ENCODE peak calls at places on chromosomes 11 and 22, in ten cellular contexts. C, Q, A, T, S, F, J, U, X and W are unnamed samples.

GRCh38 chr11:85718991-85719807 is 33.2 kb upstream of the CCDC89 start:
- DNase-seq in C (peak), U (peak), X (no peak), A (peak), Q (no peak), T (peak), S (no peak), F (no peak), J (no peak), W (no peak)

GRCh38 chr11:26778000-26778757 is 56.3 kb upstream of the SLC5A12 start:
- DNase-seq in F (no peak), X (no peak), U (no peak), T (no peak), Q (no peak), S (no peak), C (peak), J (no peak), A (peak), W (no peak)

GRCh38 chr11:62847767-62848314 is 8.5 kb upstream of the WDR74 start:
- DNase-seq in A (no peak), U (no peak), S (no peak), Q (no peak), J (no peak), T (no peak), F (no peak), X (no peak), C (no peak), W (no peak)

GRCh38 chr11:20363149-20363499 is 390 bp upstream of the HTATIP2 start:
- DNase-seq in A (no peak), J (no peak), S (no peak), C (peak), T (no peak), F (no peak), U (no peak), X (no peak), Q (no peak), W (no peak)

GRCh38 chr22:24768537-24769374 is 5.8 kb downstream of the PIWIL3 start:
- DNase-seq in C (peak), X (peak), S (peak), J (peak), U (peak), Q (peak), A (peak), F (peak), T (peak), W (peak)

GRCh38 chr22:35568751-35569725 is 28.4 kb downstream of the RASD2 start:
- DNase-seq in T (no peak), Q (no peak), X (no peak), A (peak), F (no peak), J (no peak), C (peak), U (no peak), S (no peak), W (no peak)

GRCh38 chr11:13221722-13222121 is 55.9 kb upstream of the BMAL1 start:
- DNase-seq in A (no peak), C (no peak), S (no peak), U (no peak), X (no peak), J (no peak), T (no peak), F (no peak), Q (no peak), W (no peak)

GRCh38 chr11:85301895-85302678 is 325.1 kb downstream of the DLG2 start:
- DNase-seq in C (no peak), Q (no peak), A (no peak), S (peak), X (no peak), J (no peak), U (no peak), T (no peak), F (no peak), W (no peak)

GRCh38 chr11:18752502-18752901 is 26.5 kb upstream of the IGSF22 start:
- DNase-seq in T (no peak), F (no peak), Q (no peak), C (no peak), X (no peak), S (no peak), A (no peak), J (no peak), U (no peak), W (no peak)

GRCh38 chr11:107916671-107917241 is 11.5 kb upstream of the RAB39A start:
- DNase-seq in F (no peak), U (peak), C (peak), A (no peak), Q (no peak), J (peak), S (no peak), X (peak), T (no peak), W (peak)

GRCh38 chr22:50171319-50171964 is 911 bp downstream of the PANX2 start:
- DNase-seq in J (no peak), S (no peak), T (no peak), Q (no peak), C (no peak), F (no peak), X (no peak), A (no peak), U (no peak), W (no peak)

GRCh38 chr11:10287140-10287539 is 6.9 kb downstream of the SBF2 start:
- DNase-seq in Q (no peak), C (no peak), J (no peak), S (no peak), T (no peak), X (no peak), A (no peak), F (no peak), U (no peak), W (no peak)

GRCh38 chr22:42702675-42703074 is 18.0 kb downstream of the A4GALT start:
- DNase-seq in U (no peak), A (no peak), C (no peak), X (no peak), Q (no peak), T (no peak), J (no peak), S (no peak), F (no peak), W (no peak)

GRCh38 chr11:10628506-10629236 is 60.2 kb upstream of the LYVE1 start:
- DNase-seq in S (no peak), U (no peak), J (no peak), T (no peak), F (no peak), Q (no peak), C (no peak), A (no peak), X (no peak), W (peak)

GRCh38 chr22:41608386-41608785 is 12.5 kb downstream of the DESI1 start:
- DNase-seq in T (no peak), U (no peak), S (no peak), J (no peak), Q (no peak), C (no peak), A (no peak), X (no peak), F (no peak), W (no peak)

GRCh38 chr11:95520765-95521542 is 268.6 kb downstream of the FAM76B start:
- DNase-seq in F (no peak), U (no peak), X (no peak), T (no peak), C (peak), J (no peak), S (no peak), A (no peak), Q (no peak), W (no peak)

GRCh38 chr11:93236741-93237675 is 39.2 kb upstream of the SLC36A4 start:
- DNase-seq in S (peak), F (no peak), X (peak), U (peak), Q (no peak), C (peak), T (peak), A (peak), J (no peak), W (no peak)

GRCh38 chr11:12061851-12062560 is 48.4 kb upstream of the MICAL2 start:
- DNase-seq in J (no peak), S (no peak), T (no peak), A (no peak), X (no peak), C (no peak), U (no peak), F (no peak), Q (no peak), W (no peak)

GRCh38 chr11:31303644-31304043 is 65.9 kb downstream of the DCDC1 start:
- DNase-seq in S (no peak), T (no peak), F (no peak), A (no peak), X (no peak), J (no peak), Q (no peak), C (no peak), U (no peak), W (no peak)

GRCh38 chr11:112523477-112523876 is 262.8 kb upstream of the PLET1 start:
- DNase-seq in T (no peak), J (no peak), U (peak), Q (no peak), A (peak), S (peak), X (no peak), F (no peak), C (no peak), W (no peak)

GRCh38 chr11:77690649-77691048 is 53.1 kb upstream of the CLNS1A start:
- DNase-seq in Q (no peak), X (no peak), C (no peak), U (no peak), J (no peak), F (no peak), T (no peak), S (no peak), A (no peak), W (no peak)

GRCh38 chr11:22491826-22492225 is 133.8 kb downstream of the FANCF start:
- DNase-seq in S (no peak), C (no peak), X (no peak), A (peak), T (no peak), U (peak), J (no peak), F (no peak), Q (no peak), W (no peak)

GRCh38 chr11:45436966-45437365 is 150.8 kb upstream of the SYT13 start:
- DNase-seq in J (no peak), S (no peak), U (no peak), C (no peak), A (no peak), Q (no peak), F (no peak), X (no peak), T (no peak), W (no peak)

GRCh38 chr11:19817265-19817851 is 104.7 kb downstream of the NAV2 start:
- DNase-seq in Q (no peak), T (no peak), C (no peak), S (no peak), J (no peak), F (no peak), U (no peak), X (no peak), A (no peak), W (no peak)

GRCh38 chr11:69442807-69443137 is 38.7 kb upstream of the LINC01488 start:
- DNase-seq in Q (no peak), A (peak), U (peak), C (peak), S (peak), F (no peak), J (no peak), T (no peak), X (no peak), W (no peak)

GRCh38 chr11:102226702-102227101 is 90.6 kb upstream of the BIRC3 start:
- DNase-seq in U (no peak), X (no peak), Q (no peak), F (no peak), T (no peak), C (peak), S (no peak), J (no peak), A (peak), W (no peak)

GRCh38 chr22:49023879-49024774 is 803.5 kb downstream of the BRD1 start:
- DNase-seq in S (no peak), X (no peak), J (no peak), C (no peak), U (no peak), A (no peak), Q (no peak), F (no peak), T (no peak), W (no peak)

GRCh38 chr22:40004836-40005235 is 10.1 kb downstream of the FAM83F start:
- DNase-seq in Q (no peak), J (no peak), C (no peak), U (no peak), F (no peak), A (no peak), X (no peak), T (no peak), S (no peak), W (no peak)

GRCh38 chr11:14189874-14190273 is 169.1 kb downstream of the RRAS2 start:
- DNase-seq in F (no peak), J (no peak), X (peak), T (no peak), A (no peak), C (no peak), U (no peak), Q (no peak), S (peak), W (no peak)

GRCh38 chr11:110984147-110984546 is 261.4 kb upstream of the POU2AF2 start:
- DNase-seq in Q (no peak), C (peak), S (no peak), J (no peak), T (no peak), U (no peak), A (peak), F (no peak), X (no peak), W (no peak)

GRCh38 chr11:109508185-109508584 is 86.2 kb downstream of the C11orf87 start:
- DNase-seq in J (no peak), T (no peak), C (no peak), A (no peak), U (no peak), F (no peak), S (no peak), X (no peak), Q (no peak), W (no peak)

GRCh38 chr11:39174965-39175364 is 2284.5 kb downstream of the LRRC4C start:
- DNase-seq in A (no peak), C (peak), J (no peak), U (no peak), T (no peak), S (no peak), X (no peak), F (no peak), Q (no peak), W (no peak)

GRCh38 chr22:23536821-23537345 is 43.2 kb downstream of the IGLL1 start:
- DNase-seq in F (no peak), C (no peak), S (no peak), T (no peak), X (no peak), U (no peak), J (no peak), A (no peak), Q (no peak), W (no peak)

GRCh38 chr11:78659326-78660319 is 85.0 kb upstream of the NARS2 start:
- DNase-seq in C (no peak), X (no peak), U (no peak), T (no peak), J (no peak), Q (no peak), F (no peak), S (no peak), A (no peak), W (no peak)

GRCh38 chr11:115548878-115549528 is 44.8 kb upstream of the CADM1 start:
- DNase-seq in A (no peak), S (peak), X (peak), Q (no peak), T (peak), C (no peak), U (no peak), J (no peak), F (no peak), W (no peak)

GRCh38 chr11:109697140-109697843 is 275.3 kb downstream of the C11orf87 start:
- DNase-seq in U (peak), S (no peak), J (peak), T (peak), F (no peak), Q (no peak), X (no peak), C (peak), A (peak), W (peak)

GRCh38 chr22:49497266-49497665 is 330.4 kb downstream of the BRD1 start:
- DNase-seq in F (no peak), A (no peak), T (peak), J (no peak), C (peak), U (no peak), Q (no peak), S (no peak), X (no peak), W (no peak)

GRCh38 chr22:41891407-41891806 is 23.5 kb downstream of the SHISA8 start:
- DNase-seq in S (no peak), F (no peak), J (no peak), T (no peak), U (no peak), C (no peak), Q (no peak), A (no peak), X (no peak), W (no peak)

GRCh38 chr11:4183410-4184057 is 88.9 kb downstream of the RRM1 start:
- DNase-seq in J (no peak), A (no peak), S (no peak), F (no peak), Q (no peak), X (no peak), U (no peak), T (no peak), C (no peak), W (no peak)

GRCh38 chr11:4178813-4179662 is 84.4 kb downstream of the RRM1 start:
- DNase-seq in X (no peak), S (no peak), C (no peak), U (no peak), J (no peak), Q (no peak), A (no peak), F (no peak), T (no peak), W (no peak)

GRCh38 chr11:4184163-4184916 is 89.7 kb downstream of the RRM1 start:
- DNase-seq in A (no peak), J (no peak), F (no peak), Q (no peak), C (no peak), S (no peak), U (no peak), T (no peak), X (no peak), W (no peak)

GRCh38 chr11:4180441-4181183 is 86.0 kb downstream of the RRM1 start:
- DNase-seq in J (no peak), C (no peak), U (no peak), Q (no peak), X (no peak), F (no peak), S (no peak), A (no peak), T (no peak), W (no peak)

DNA sequence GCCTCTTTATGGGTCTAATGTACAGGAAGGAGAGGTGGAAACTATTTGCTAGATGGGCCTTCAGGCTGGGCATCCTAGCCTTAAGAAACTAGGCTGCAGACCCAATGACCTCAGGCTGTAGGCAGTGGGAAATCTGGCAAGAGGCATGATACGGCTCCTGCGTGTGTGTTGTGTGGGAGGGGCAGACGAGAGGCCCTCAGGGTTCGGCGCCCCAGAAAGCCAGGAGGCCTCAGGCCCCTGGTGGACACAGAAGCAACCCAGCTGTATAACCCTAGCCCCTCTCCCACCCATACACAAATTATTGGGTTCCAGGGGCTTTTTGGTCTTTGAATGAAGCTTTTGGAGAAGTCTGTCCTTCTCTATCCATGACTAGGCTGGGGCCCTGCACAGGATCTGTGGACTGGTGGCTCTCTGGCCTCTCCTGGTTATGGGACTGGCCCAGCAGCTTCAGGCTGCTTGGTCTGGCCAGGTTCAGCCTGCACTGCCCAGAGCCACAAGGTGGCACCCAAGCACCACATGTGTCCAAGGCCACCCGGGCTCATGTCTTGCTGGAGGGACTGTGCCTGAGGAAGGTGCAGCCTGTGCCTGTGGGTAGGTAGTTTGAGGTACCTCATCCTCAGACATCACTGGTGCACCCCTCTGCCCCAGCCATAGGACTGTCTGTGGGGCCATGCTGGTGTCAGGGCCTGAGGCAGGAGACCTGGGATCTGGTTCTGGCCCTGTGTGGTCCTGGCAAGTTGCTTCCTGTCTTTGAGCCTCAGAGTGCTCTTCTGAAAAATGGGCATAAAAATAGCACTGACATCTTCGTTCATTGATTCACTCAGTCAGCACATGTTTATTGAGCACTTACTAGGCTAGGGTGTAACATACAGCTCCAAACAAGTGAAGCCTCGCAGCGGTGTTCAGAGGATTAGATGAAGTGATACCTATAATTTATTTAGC is 87.5 kb downstream of the RRM1 start:
- DNase-seq in F (no peak), T (peak), C (peak), A (peak), X (peak), Q (no peak), U (peak), S (peak), J (peak), W (peak)
- TF ChIP-seq CTCF in F (no peak), T (peak), C (peak), A (peak), X (peak), Q (no peak), U (peak), S (peak), J (peak), W (peak)

DNA sequence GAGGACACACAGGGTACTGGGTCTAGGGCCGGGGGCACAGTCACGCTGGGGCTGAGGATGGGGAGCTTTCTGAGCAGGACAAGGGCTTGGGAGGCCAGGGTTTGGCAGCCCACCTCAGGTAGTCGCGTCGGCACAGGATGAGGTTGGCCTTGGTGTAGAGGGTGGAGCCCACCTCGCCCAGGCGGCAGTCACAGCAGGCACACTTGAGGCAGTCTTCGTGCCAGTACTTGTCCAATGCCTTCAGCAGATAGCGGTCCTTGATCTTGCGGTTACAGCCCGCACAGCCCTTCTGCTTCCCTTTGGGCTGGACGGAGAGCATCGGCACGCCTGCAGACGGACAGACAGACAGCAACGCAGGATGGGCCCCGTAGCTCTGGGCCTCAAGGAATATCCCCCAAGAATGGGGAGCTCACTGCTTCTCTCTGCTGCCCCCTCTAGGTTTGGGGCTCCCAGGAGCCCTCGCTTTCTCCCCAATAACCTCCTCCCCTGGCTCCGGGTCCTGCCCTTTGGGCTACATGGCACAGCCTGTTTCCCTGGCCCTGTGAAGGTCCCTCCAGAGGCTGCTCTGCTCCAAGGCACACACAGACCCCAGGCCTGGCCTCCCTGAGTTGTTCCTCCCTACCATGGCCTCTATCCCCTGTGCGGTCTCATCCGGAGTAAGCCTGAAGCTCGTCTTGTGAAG is 33.4 kb downstream of the LMO1 start:
- DNase-seq in S (no peak), T (no peak), A (no peak), U (no peak), C (no peak), X (no peak), F (no peak), Q (no peak), J (no peak), W (no peak)
- TF ChIP-seq CTCF in S (no peak), T (no peak), A (no peak), U (no peak), C (no peak), X (no peak), F (no peak), Q (no peak), J (peak), W (no peak)

GRCh38 chr11:114496915-114497314 is 57.6 kb downstream of the REXO2 start:
- DNase-seq in T (no peak), S (no peak), X (no peak), F (no peak), C (peak), Q (no peak), A (no peak), U (no peak), J (no peak), W (no peak)
- TF ChIP-seq CTCF in T (no peak), S (no peak), X (no peak), F (no peak), C (no peak), Q (no peak), A (no peak), U (no peak), J (no peak), W (no peak)

DNA sequence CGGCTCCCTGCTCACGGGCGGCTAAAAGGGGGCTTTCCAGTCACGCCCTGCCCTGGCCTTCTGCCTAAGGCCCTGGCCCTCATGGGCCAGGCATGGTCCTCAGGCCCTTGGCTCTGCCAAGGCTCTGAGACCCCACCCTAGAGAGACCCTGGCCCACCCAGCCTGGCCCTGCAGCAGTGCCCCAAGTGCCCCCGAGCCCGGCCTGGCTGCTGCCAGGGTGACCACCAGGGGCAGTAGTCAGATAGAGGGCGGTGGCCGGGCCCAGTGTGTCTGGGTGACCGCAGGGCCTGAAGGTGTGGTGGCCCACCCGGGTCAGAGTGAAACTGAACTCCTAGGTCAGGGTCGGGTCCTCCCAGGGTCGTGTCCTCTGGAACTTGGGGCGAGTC is 29.4 kb upstream of the CCDC188 start:
- DNase-seq in A (no peak), S (no peak), U (no peak), F (no peak), C (no peak), Q (no peak), J (no peak), X (no peak), T (no peak), W (no peak)
- TF ChIP-seq CTCF in A (peak), S (no peak), U (peak), F (no peak), C (peak), Q (no peak), J (no peak), X (no peak), T (no peak), W (no peak)